ENCODE peak calls at places on chromosomes 12 and 14, in five cellular contexts. One of them, this sample, is unnamed.

GRCh38 chr12:121392325-121392716 is 7.6 kb upstream of the RNF34 start:
- DNase-seq in stimulated activated CD4-positive, alpha-beta T cell treated with anti-CD3 and anti-CD28 coated beads, Interleukin-12 subunit alpha, Interleukin-12 subunit beta, amount 100 ng/mL, for 4 hours: no peak
- DNase-seq in naive thymus-derived CD8-positive, alpha-beta T cell: no peak
- DNase-seq in H7: no peak
- DNase-seq in OCI-LY7: no peak
- DNase-seq in this sample: no peak

GRCh38 chr12:130849561-130850417 is 10.7 kb upstream of the STX2 start:
- DNase-seq in stimulated activated CD4-positive, alpha-beta T cell treated with anti-CD3 and anti-CD28 coated beads, Interleukin-12 subunit alpha, Interleukin-12 subunit beta, amount 100 ng/mL, for 4 hours: no peak
- DNase-seq in naive thymus-derived CD8-positive, alpha-beta T cell: no peak
- DNase-seq in H7: no peak
- DNase-seq in OCI-LY7: no peak
- DNase-seq in this sample: no peak

GRCh38 chr12:71708658-71709057 is 22.8 kb downstream of the TMEM19 start:
- DNase-seq in stimulated activated CD4-positive, alpha-beta T cell treated with anti-CD3 and anti-CD28 coated beads, Interleukin-12 subunit alpha, Interleukin-12 subunit beta, amount 100 ng/mL, for 4 hours: no peak
- DNase-seq in naive thymus-derived CD8-positive, alpha-beta T cell: no peak
- DNase-seq in H7: no peak
- DNase-seq in OCI-LY7: no peak
- DNase-seq in this sample: no peak

GRCh38 chr12:113407931-113408585 is 4.4 kb upstream of the SDS start:
- DNase-seq in stimulated activated CD4-positive, alpha-beta T cell treated with anti-CD3 and anti-CD28 coated beads, Interleukin-12 subunit alpha, Interleukin-12 subunit beta, amount 100 ng/mL, for 4 hours: no peak
- DNase-seq in naive thymus-derived CD8-positive, alpha-beta T cell: no peak
- DNase-seq in H7: no peak
- DNase-seq in OCI-LY7: no peak
- DNase-seq in this sample: no peak

GRCh38 chr14:89017417-89017816 is 193.0 kb downstream of the TTC8 start:
- DNase-seq in stimulated activated CD4-positive, alpha-beta T cell treated with anti-CD3 and anti-CD28 coated beads, Interleukin-12 subunit alpha, Interleukin-12 subunit beta, amount 100 ng/mL, for 4 hours: no peak
- DNase-seq in naive thymus-derived CD8-positive, alpha-beta T cell: no peak
- DNase-seq in H7: no peak
- DNase-seq in OCI-LY7: no peak
- DNase-seq in this sample: no peak

GRCh38 chr12:109154485-109155438 is 38.4 kb downstream of the ACACB start:
- DNase-seq in stimulated activated CD4-positive, alpha-beta T cell treated with anti-CD3 and anti-CD28 coated beads, Interleukin-12 subunit alpha, Interleukin-12 subunit beta, amount 100 ng/mL, for 4 hours: peak; percentile 79
- DNase-seq in naive thymus-derived CD8-positive, alpha-beta T cell: peak; percentile 80
- DNase-seq in H7: peak; percentile 98
- DNase-seq in OCI-LY7: peak; percentile 92
- DNase-seq in this sample: peak; percentile 82

GRCh38 chr14:51652168-51653095 is 722 bp downstream of the FRMD6 start:
- DNase-seq in stimulated activated CD4-positive, alpha-beta T cell treated with anti-CD3 and anti-CD28 coated beads, Interleukin-12 subunit alpha, Interleukin-12 subunit beta, amount 100 ng/mL, for 4 hours: peak; percentile 21
- DNase-seq in naive thymus-derived CD8-positive, alpha-beta T cell: no peak
- DNase-seq in H7: peak; percentile 78
- DNase-seq in OCI-LY7: peak; percentile 75
- DNase-seq in this sample: no peak

GRCh38 chr12:108576660-108577234 is 14.4 kb downstream of the ISCU start:
- DNase-seq in stimulated activated CD4-positive, alpha-beta T cell treated with anti-CD3 and anti-CD28 coated beads, Interleukin-12 subunit alpha, Interleukin-12 subunit beta, amount 100 ng/mL, for 4 hours: no peak
- DNase-seq in naive thymus-derived CD8-positive, alpha-beta T cell: no peak
- DNase-seq in H7: no peak
- DNase-seq in OCI-LY7: no peak
- DNase-seq in this sample: no peak

GRCh38 chr14:96189288-96189711 is 15.3 kb upstream of the BDKRB2 start:
- DNase-seq in stimulated activated CD4-positive, alpha-beta T cell treated with anti-CD3 and anti-CD28 coated beads, Interleukin-12 subunit alpha, Interleukin-12 subunit beta, amount 100 ng/mL, for 4 hours: no peak
- DNase-seq in naive thymus-derived CD8-positive, alpha-beta T cell: no peak
- DNase-seq in H7: no peak
- DNase-seq in OCI-LY7: no peak
- DNase-seq in this sample: no peak

GRCh38 chr12:96814200-96814599 is 92.9 kb upstream of the NEDD1 start:
- DNase-seq in stimulated activated CD4-positive, alpha-beta T cell treated with anti-CD3 and anti-CD28 coated beads, Interleukin-12 subunit alpha, Interleukin-12 subunit beta, amount 100 ng/mL, for 4 hours: no peak
- DNase-seq in naive thymus-derived CD8-positive, alpha-beta T cell: no peak
- DNase-seq in H7: no peak
- DNase-seq in OCI-LY7: no peak
- DNase-seq in this sample: no peak

GRCh38 chr14:32476532-32476931 is 147.4 kb downstream of the AKAP6 start:
- DNase-seq in stimulated activated CD4-positive, alpha-beta T cell treated with anti-CD3 and anti-CD28 coated beads, Interleukin-12 subunit alpha, Interleukin-12 subunit beta, amount 100 ng/mL, for 4 hours: no peak
- DNase-seq in naive thymus-derived CD8-positive, alpha-beta T cell: no peak
- DNase-seq in H7: no peak
- DNase-seq in OCI-LY7: no peak
- DNase-seq in this sample: no peak

GRCh38 chr12:56333197-56333678 is 562 bp downstream of the PAN2 start:
- DNase-seq in stimulated activated CD4-positive, alpha-beta T cell treated with anti-CD3 and anti-CD28 coated beads, Interleukin-12 subunit alpha, Interleukin-12 subunit beta, amount 100 ng/mL, for 4 hours: no peak
- DNase-seq in naive thymus-derived CD8-positive, alpha-beta T cell: no peak
- DNase-seq in H7: peak; percentile 61
- DNase-seq in OCI-LY7: peak; percentile 15
- DNase-seq in this sample: no peak

GRCh38 chr14:32208490-32208889 is 5.4 kb upstream of the RNU6-8 start:
- DNase-seq in stimulated activated CD4-positive, alpha-beta T cell treated with anti-CD3 and anti-CD28 coated beads, Interleukin-12 subunit alpha, Interleukin-12 subunit beta, amount 100 ng/mL, for 4 hours: no peak
- DNase-seq in naive thymus-derived CD8-positive, alpha-beta T cell: no peak
- DNase-seq in H7: no peak
- DNase-seq in OCI-LY7: no peak
- DNase-seq in this sample: no peak

GRCh38 chr12:59698599-59698998 is 102.8 kb downstream of the SLC16A7 start:
- DNase-seq in stimulated activated CD4-positive, alpha-beta T cell treated with anti-CD3 and anti-CD28 coated beads, Interleukin-12 subunit alpha, Interleukin-12 subunit beta, amount 100 ng/mL, for 4 hours: no peak
- DNase-seq in naive thymus-derived CD8-positive, alpha-beta T cell: no peak
- DNase-seq in H7: no peak
- DNase-seq in OCI-LY7: no peak
- DNase-seq in this sample: no peak

GRCh38 chr14:101037021-101037817 is 133.7 kb upstream of the RTL1 start:
- DNase-seq in stimulated activated CD4-positive, alpha-beta T cell treated with anti-CD3 and anti-CD28 coated beads, Interleukin-12 subunit alpha, Interleukin-12 subunit beta, amount 100 ng/mL, for 4 hours: no peak
- DNase-seq in naive thymus-derived CD8-positive, alpha-beta T cell: no peak
- DNase-seq in H7: no peak
- DNase-seq in OCI-LY7: no peak
- DNase-seq in this sample: no peak

GRCh38 chr12:51941011-51941561 is 10.4 kb upstream of the ACVR1B start:
- DNase-seq in stimulated activated CD4-positive, alpha-beta T cell treated with anti-CD3 and anti-CD28 coated beads, Interleukin-12 subunit alpha, Interleukin-12 subunit beta, amount 100 ng/mL, for 4 hours: no peak
- DNase-seq in naive thymus-derived CD8-positive, alpha-beta T cell: no peak
- DNase-seq in H7: peak; percentile 58
- DNase-seq in OCI-LY7: no peak
- DNase-seq in this sample: no peak

GRCh38 chr14:102739190-102739469 is 38.1 kb upstream of the TRAF3 start:
- DNase-seq in stimulated activated CD4-positive, alpha-beta T cell treated with anti-CD3 and anti-CD28 coated beads, Interleukin-12 subunit alpha, Interleukin-12 subunit beta, amount 100 ng/mL, for 4 hours: no peak
- DNase-seq in naive thymus-derived CD8-positive, alpha-beta T cell: no peak
- DNase-seq in H7: no peak
- DNase-seq in OCI-LY7: no peak
- DNase-seq in this sample: no peak

This sample was measured in cortex of kidney.